ENCODE peak calls at places on chromosomes 16 and 17, in nine cellular contexts. E, T, K, R, I, Z, C, S and J are unnamed samples.

GRCh38 chr17:38568845-38569510 is 36.8 kb downstream of the SRCIN1 start:
- DNase-seq in S (no peak), I (no peak), K (no peak), E (no peak), C (no peak), T (no peak), R (no peak), Z (no peak), J (no peak)

GRCh38 chr17:77286641-77287431 is 146.1 kb downstream of the SEC14L1 start:
- DNase-seq in R (peak), Z (peak), E (peak), S (no peak), I (peak), T (no peak), K (no peak), C (peak), J (peak)

GRCh38 chr17:50133028-50133768 is 3.2 kb upstream of the SAMD14 start:
- DNase-seq in S (no peak), C (no peak), T (no peak), I (peak), R (peak), E (no peak), Z (no peak), K (peak), J (no peak)

GRCh38 chr16:5791011-5791410 is 693.4 kb upstream of the EEF2KMT start:
- DNase-seq in Z (no peak), K (no peak), R (no peak), I (no peak), S (no peak), E (no peak), T (no peak), C (no peak), J (no peak)

GRCh38 chr16:57637965-57638364 is 9.5 kb downstream of the ADGRG1 start:
- DNase-seq in E (no peak), Z (no peak), S (no peak), K (no peak), C (no peak), T (no peak), R (no peak), I (no peak), J (no peak)

GRCh38 chr17:45332989-45333701 is 16.3 kb upstream of the MAP3K14 start:
- DNase-seq in R (peak), S (peak), Z (peak), I (peak), E (no peak), C (no peak), K (no peak), T (peak), J (peak)

GRCh38 chr16:70267516-70267915 is 15.8 kb upstream of the EXOSC6 start:
- DNase-seq in E (no peak), T (no peak), R (peak), K (no peak), S (no peak), I (peak), C (peak), Z (peak), J (peak)

GRCh38 chr16:19994771-19995170 is 78.9 kb downstream of the GPR139 start:
- DNase-seq in T (no peak), S (no peak), I (no peak), Z (no peak), C (no peak), K (no peak), E (no peak), R (no peak), J (no peak)

GRCh38 chr17:36686123-36686669 is 84.8 kb downstream of the MRM1 start:
- DNase-seq in T (no peak), C (no peak), I (no peak), K (no peak), R (no peak), E (no peak), Z (no peak), S (no peak), J (no peak)

GRCh38 chr16:57265850-57266530 is 18.5 kb downstream of the PLLP start:
- DNase-seq in K (no peak), T (no peak), I (no peak), E (no peak), S (no peak), Z (peak), C (no peak), R (peak), J (peak)

GRCh38 chr16:49000594-49000993 is 281.0 kb downstream of the CBLN1 start:
- DNase-seq in T (no peak), S (no peak), R (no peak), C (no peak), E (no peak), K (no peak), Z (no peak), I (no peak), J (no peak)

GRCh38 chr17:5127910-5128309 is 12.1 kb downstream of the USP6 start:
- DNase-seq in R (no peak), E (no peak), Z (no peak), C (no peak), S (no peak), K (no peak), I (no peak), T (no peak), J (no peak)

GRCh38 chr16:53415504-53415903 is 18.8 kb upstream of the RBL2 start:
- DNase-seq in I (peak), C (no peak), S (no peak), Z (no peak), T (no peak), K (no peak), R (no peak), E (no peak), J (no peak)

GRCh38 chr17:46853896-46854444 is 2.6 kb downstream of the WNT9B start:
- DNase-seq in I (no peak), K (no peak), Z (no peak), C (peak), R (peak), E (no peak), S (no peak), T (no peak), J (no peak)

GRCh38 chr16:57600048-57600835 is 28.2 kb upstream of the ADGRG1 start:
- DNase-seq in S (no peak), E (no peak), R (peak), K (no peak), I (peak), C (peak), Z (peak), T (no peak), J (peak)

GRCh38 chr17:69480197-69480596 is 65.7 kb downstream of the MAP2K6 start:
- DNase-seq in E (no peak), T (no peak), R (no peak), C (no peak), K (peak), S (no peak), I (no peak), Z (no peak), J (no peak)

GRCh38 chr16:50743575-50744225 is 1.8 kb downstream of the CYLD start:
- DNase-seq in E (no peak), Z (no peak), I (no peak), S (no peak), K (no peak), C (no peak), T (no peak), R (peak), J (no peak)

GRCh38 chr17:65920996-65921395 is 270.9 kb downstream of the CEP112 start:
- DNase-seq in E (no peak), T (no peak), K (no peak), R (no peak), Z (no peak), C (no peak), I (no peak), S (no peak), J (no peak)

GRCh38 chr16:2926660-2927646 is 15.2 kb downstream of the FLYWCH1 start:
- DNase-seq in R (peak), K (peak), E (peak), I (peak), Z (peak), S (peak), T (peak), C (peak), J (peak)

GRCh38 chr17:31549121-31549524 is 157.6 kb downstream of the RAB11FIP4 start:
- DNase-seq in R (peak), S (peak), I (no peak), C (no peak), Z (no peak), K (no peak), T (no peak), E (no peak), J (no peak)

GRCh38 chr16:10509534-10510025 is 70.8 kb downstream of the EMP2 start:
- DNase-seq in K (peak), R (peak), I (peak), E (peak), C (peak), Z (peak), T (peak), S (peak), J (peak)

GRCh38 chr16:86075488-86075785 is 176.5 kb downstream of the IRF8 start:
- DNase-seq in K (no peak), S (no peak), C (no peak), T (no peak), E (no peak), Z (no peak), R (no peak), I (peak), J (peak)

GRCh38 chr16:85759631-85760419 is 8.9 kb upstream of the C16orf74 start:
- DNase-seq in K (peak), T (no peak), E (no peak), Z (peak), R (peak), I (no peak), C (no peak), S (no peak), J (peak)

GRCh38 chr17:48795444-48796162 is 21.4 kb downstream of the TTLL6 start:
- DNase-seq in K (no peak), E (peak), T (no peak), I (peak), S (peak), C (peak), Z (peak), R (peak), J (no peak)

GRCh38 chr17:75205037-75205792 is at the start of gene NUP85:
- DNase-seq in E (peak), I (peak), K (peak), Z (peak), R (peak), S (peak), T (peak), C (peak), J (peak)
- H3K4me3 ChIP-seq in E (peak), I (peak), K (peak), Z (peak), R (peak), S (peak), T (peak), C (peak), J (peak)

DNA sequence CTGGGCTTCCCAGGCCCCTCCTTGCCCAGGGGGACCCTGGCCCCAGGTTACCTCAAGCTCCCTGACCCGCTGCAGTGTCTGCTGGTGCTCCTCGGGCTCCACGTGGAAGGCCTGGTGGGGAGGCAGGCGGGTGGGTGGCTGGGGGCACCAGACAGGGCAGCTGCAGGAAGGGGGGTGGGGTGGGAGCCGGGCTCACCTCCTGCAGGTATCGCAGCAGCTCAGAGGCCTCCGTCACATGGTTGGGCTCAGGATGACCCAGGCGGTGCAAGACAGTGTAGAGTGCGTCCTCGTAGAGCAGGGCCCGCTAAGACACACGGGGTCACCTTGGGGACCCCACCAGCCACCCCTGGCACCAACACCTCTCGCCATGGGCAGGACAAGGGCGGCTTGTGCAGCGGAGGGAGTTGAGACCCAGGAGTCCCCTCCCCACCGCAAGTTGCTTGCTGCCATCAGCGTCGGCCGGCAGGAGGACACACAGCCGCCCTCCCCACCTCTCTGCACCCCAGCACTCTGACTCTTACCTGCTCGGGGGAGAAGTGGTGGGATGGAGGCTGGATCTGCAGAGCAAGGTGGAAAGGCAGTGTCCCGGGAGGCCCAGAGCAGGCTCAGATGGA is 1.1 kb downstream of the UNC13D start:
- DNase-seq in R (no peak), I (no peak), Z (no peak), S (no peak), C (no peak), K (no peak), T (no peak), E (no peak), J (no peak)
- H3K4me3 ChIP-seq in R (no peak), I (no peak), Z (peak), S (no peak), C (no peak), K (no peak), T (no peak), E (peak), J (peak)

GRCh38 chr17:18185391-18185790 is 1.8 kb downstream of the ALKBH5 start:
- DNase-seq in T (no peak), K (no peak), Z (no peak), C (no peak), E (no peak), S (no peak), R (peak), I (no peak), J (no peak)
- H3K4me3 ChIP-seq in T (peak), K (peak), Z (peak), C (peak), E (peak), S (peak), R (peak), I (peak), J (peak)

DNA sequence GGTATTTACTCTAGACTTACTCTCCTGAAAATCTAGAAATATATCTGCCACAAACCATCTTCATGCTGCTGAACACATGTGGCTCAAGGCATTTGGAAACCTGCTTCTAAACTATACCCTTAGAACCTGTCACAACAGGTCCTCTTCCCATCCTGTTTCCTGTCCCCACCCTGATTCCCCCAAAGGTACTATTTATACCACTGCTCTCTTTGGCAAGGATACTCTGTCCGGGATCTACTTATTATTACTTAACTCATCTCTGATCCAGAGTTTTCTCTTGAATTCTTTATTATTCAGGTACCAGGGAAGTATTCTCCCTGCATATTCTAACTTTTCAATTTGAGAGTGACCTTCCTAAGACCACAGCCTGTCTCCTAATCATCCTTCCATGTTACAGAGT is 33.4 kb downstream of the TRAF4 start:
- DNase-seq in S (no peak), K (no peak), T (no peak), I (no peak), Z (no peak), C (no peak), E (no peak), R (no peak), J (no peak)
- H3K4me3 ChIP-seq in S (no peak), K (no peak), T (no peak), I (no peak), Z (no peak), C (no peak), E (no peak), R (no peak), J (no peak)